ENCODE peak calls at places on chromosomes 13 and 19, in four cellular contexts. W is K562, L is WTC11, F is HepG2. C is an unnamed sample.

GRCh38 chr19:52535831-52536800 is 8.6 kb downstream of the ZNF808 start:
- DNase-seq in W (no peak), L (peak; percentile 97), F (no peak), C (no peak)

GRCh38 chr13:63086286-63086685 is 1670.6 kb upstream of the PCDH20 start:
- DNase-seq in W (no peak), L (no peak), F (no peak), C (no peak)

GRCh38 chr19:37931941-37932655 is 25.1 kb downstream of the SIPA1L3 start:
- DNase-seq in W (no peak), L (peak; percentile 69), F (peak; percentile 84), C (no peak)

GRCh38 chr19:20367811-20368294 is 197.7 kb downstream of the ZNF737 start:
- DNase-seq in W (no peak), L (peak; percentile 52), F (no peak), C (no peak)

GRCh38 chr19:29293292-29293691 is 80.3 kb upstream of the UQCRFS1 start:
- DNase-seq in W (no peak), L (no peak), F (no peak), C (no peak)

GRCh38 chr13:21243045-21243842 is 66.8 kb downstream of the MRPL57 start:
- DNase-seq in W (no peak), L (no peak), F (no peak), C (no peak)

GRCh38 chr13:81184556-81185265 is 843.8 kb upstream of the SPRY2 start:
- DNase-seq in W (no peak), L (no peak), F (no peak), C (no peak)

GRCh38 chr19:43774103-43774939 is 6.5 kb downstream of the KCNN4 start:
- DNase-seq in W (peak; percentile 96), L (peak; percentile 92), F (peak; percentile 63), C (peak; percentile 79)

GRCh38 chr13:29576581-29576980 is 18.9 kb downstream of the SLC7A1 start:
- DNase-seq in W (no peak), L (no peak), F (no peak), C (no peak)

GRCh38 chr13:98584668-98585397 is 7.9 kb upstream of the STK24 start:
- DNase-seq in W (no peak), L (no peak), F (no peak), C (no peak)

GRCh38 chr13:36736119-36736726 is 62.4 kb downstream of the SERTM1 start:
- DNase-seq in W (peak; percentile 41), L (peak; percentile 24), F (peak; percentile 35), C (peak; percentile 48)

GRCh38 chr13:95204231-95204765 is 97.0 kb downstream of the ABCC4 start:
- DNase-seq in W (no peak), L (no peak), F (no peak), C (no peak)

GRCh38 chr13:43363156-43363918 is 340.0 kb downstream of the DNAJC15 start:
- DNase-seq in W (no peak), L (no peak), F (no peak), C (no peak)

GRCh38 chr13:48294670-48295069 is 8.9 kb upstream of the RB1 start:
- DNase-seq in W (no peak), L (no peak), F (peak; percentile 15), C (no peak)

GRCh38 chr19:33132425-33132824 is 511 bp downstream of the WDR88 start:
- DNase-seq in W (no peak), L (peak; percentile 53), F (no peak), C (peak; percentile 32)

GRCh38 chr13:103692442-103692841 is 626.2 kb upstream of the SLC10A2 start:
- DNase-seq in W (no peak), L (no peak), F (no peak), C (no peak)

GRCh38 chr19:17749912-17750317 is 1.4 kb upstream of the FCHO1 start:
- DNase-seq in W (no peak), L (no peak), F (no peak), C (no peak)

GRCh38 chr13:97185751-97186150 is 36.4 kb upstream of the MBNL2 start:
- DNase-seq in W (no peak), L (no peak), F (no peak), C (no peak)

GRCh38 chr19:18780081-18780480 is 11.0 kb downstream of the COMP start:
- DNase-seq in W (no peak), L (no peak), F (no peak), C (no peak)

GRCh38 chr13:101751488-101751887 is 299.0 kb downstream of the ITGBL1 start:
- DNase-seq in W (no peak), L (no peak), F (no peak), C (peak; percentile 3)

GRCh38 chr19:18483119-18483518 is 38.8 kb downstream of the ELL start:
- DNase-seq in W (no peak), L (no peak), F (no peak), C (no peak)

GRCh38 chr13:40755082-40755755 is 15.8 kb downstream of the MRPS31 start:
- DNase-seq in W (no peak), L (no peak), F (no peak), C (no peak)

GRCh38 chr19:4057913-4058695 is 8.6 kb downstream of the ZBTB7A start:
- DNase-seq in W (peak; percentile 82), L (no peak), F (peak; percentile 90), C (no peak)

GRCh38 chr13:59360108-59360507 is 803.6 kb downstream of the DIAPH3 start:
- DNase-seq in W (no peak), L (no peak), F (no peak), C (no peak)

GRCh38 chr13:111977184-111977516 is 89.8 kb upstream of the SOX1 start:
- DNase-seq in W (no peak), L (no peak), F (no peak), C (no peak)

GRCh38 chr19:42596391-42597071 is 1.8 kb upstream of the CEACAM8 start:
- DNase-seq in W (peak; percentile 74), L (peak; percentile 68), F (no peak), C (peak; percentile 65)

GRCh38 chr13:93881418-93881817 is 598.1 kb downstream of the DCT start:
- DNase-seq in W (no peak), L (no peak), F (no peak), C (no peak)

DNA sequence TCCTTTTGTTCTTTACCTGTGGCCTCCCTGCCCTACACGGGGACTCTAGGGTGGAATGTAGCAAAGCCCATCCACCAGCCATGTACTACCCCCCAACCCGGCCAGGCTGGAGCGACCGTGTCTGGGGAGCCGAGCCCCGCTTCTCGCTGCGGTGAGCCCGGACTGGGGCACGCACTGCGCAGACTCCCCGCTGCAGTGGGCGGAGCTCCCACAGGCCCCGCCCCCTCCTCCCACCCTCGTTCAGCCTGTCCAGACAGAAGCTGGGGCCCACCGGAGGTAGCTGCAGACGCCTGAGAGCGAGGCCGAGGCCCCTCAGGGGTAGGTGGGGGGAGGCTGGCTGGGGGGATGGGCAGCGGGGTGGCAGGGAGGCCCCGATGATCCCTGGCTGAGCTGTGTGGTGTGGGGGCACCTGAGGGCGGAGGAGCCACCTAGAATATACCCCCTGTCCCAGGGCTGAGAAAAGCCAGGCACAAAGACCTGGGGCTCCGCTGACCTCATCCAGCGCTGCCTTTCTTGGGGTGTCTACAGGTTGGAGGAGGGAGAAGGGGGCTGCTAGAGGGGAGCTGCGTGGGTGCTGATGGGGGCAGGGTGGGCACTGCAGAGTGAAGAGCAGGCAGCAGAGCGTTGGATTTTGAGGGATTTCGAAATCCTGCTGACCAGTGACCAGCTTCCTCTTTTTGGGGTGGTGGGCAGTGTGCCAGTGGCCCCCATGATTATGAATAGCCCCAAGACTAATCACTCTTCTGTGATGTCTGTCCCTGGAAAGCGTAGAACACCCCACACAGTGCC is 17.3 kb downstream of the PLD3 start:
- DNase-seq in W (peak; percentile 98), L (peak; percentile 89), F (no peak), C (peak; percentile 79)
- TF ChIP-seq SP1 in W (no peak), L (peak; percentile 80), F (no peak), C (no peak)

DNA sequence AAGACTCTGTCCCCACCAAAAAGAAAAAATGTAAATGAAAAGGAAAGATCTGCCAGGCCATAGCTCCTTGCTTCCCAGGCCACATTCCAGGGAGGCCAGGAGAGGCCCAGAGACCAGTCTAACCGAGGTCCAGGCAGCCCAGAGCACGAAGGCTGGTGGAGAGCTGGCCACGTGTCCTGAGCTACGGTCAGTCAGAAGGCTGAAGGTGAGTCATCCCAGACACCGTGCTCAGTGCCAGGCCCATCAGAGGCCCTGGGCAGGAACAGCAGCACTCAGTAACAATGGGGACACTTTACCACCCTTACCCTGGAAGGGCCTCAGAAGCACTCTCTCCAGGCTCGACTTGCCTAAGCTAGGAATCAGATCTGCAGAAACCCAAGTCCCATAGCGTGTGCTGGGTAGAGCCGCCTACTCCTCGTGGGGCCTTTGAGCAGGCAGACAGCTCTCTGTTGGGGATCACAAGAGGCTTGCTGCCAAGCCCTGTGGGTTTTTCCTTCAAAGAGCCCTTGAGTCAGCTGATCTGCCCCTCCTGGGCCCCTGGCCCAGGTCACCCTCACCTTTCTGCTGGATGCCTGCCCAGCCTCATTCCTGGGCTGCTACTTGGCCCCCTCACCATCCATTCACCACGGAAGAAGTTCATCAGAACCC is 11.6 kb upstream of the DNMT1 start:
- DNase-seq in W (no peak), L (no peak), F (peak; percentile 45), C (no peak)
- TF ChIP-seq ELF4 in W (no peak), L (no peak), F (no peak), C (no peak)

DNA sequence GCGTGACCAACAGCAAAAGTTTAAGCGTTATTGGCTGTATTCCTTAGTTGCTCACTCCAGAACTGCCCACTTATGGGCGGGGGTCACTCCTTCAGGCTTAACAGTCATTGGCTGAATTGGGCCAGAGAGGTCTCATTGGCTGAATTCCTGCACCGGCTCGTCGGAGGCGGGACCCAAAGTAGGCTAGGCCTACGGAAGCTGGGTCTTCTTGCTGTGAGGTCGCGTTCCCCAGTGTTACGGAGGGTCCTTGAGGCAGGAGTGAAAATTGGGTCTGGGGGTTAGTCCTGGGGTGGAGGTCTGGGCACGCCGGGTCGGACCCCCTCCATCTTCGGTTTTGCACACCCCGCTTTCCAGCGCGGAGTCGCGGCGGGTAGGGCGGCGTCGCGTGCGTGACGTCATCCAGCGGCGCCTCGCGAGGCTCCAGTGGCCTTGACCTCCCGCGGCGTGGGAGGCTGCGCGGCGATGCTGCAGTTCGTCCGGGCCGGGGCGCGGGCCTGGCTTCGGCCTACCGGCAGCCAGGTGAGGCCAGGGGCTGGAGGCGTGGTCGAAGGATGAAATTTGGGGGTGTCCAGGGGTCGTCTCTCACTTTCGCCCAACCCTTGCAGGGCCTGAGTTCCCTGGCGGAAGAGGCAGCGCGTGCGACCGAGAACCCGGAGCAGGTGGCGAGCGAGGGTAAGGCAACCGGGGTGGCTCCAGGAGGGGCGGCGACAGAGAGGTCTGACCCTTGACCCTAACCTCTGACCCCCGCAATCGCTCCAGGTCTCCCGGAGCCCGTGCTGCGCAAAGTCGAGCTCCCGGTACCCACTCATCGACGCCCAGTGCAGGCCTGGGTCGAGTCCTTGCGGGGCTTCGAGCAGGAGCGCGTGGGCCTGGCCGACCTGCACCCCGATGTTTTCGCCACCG is at the start of gene MRPL4:
- DNase-seq in W (peak; percentile 96), L (peak; percentile 96), F (peak; percentile 99), C (peak; percentile 95)
- TF ChIP-seq SP1 in W (peak; percentile 97), L (peak; percentile 94), F (no peak), C (no peak)

GRCh38 chr19:807627-808175 is 10.4 kb downstream of the PTBP1 start:
- DNase-seq in W (peak; percentile 20), L (no peak), F (no peak), C (no peak)

GRCh38 chr19:810077-810855 is 11.5 kb downstream of the PLPPR3 start:
- DNase-seq in W (peak; percentile 44), L (no peak), F (no peak), C (no peak)

GRCh38 chr19:806815-807421 is 9.7 kb downstream of the PTBP1 start:
- DNase-seq in W (peak; percentile 24), L (no peak), F (no peak), C (no peak)

GRCh38 chr19:805600-806550 is 8.6 kb downstream of the PTBP1 start:
- DNase-seq in W (peak; percentile 42), L (no peak), F (no peak), C (no peak)

GRCh38 chr19:808176-808741 is 11.0 kb downstream of the PTBP1 start:
- DNase-seq in W (peak; percentile 42), L (no peak), F (no peak), C (no peak)
- TF ChIP-seq ELF4 in W (no peak), L (no peak), F (no peak), C (no peak)

GRCh38 chr19:2051771-2052704 is 994 bp upstream of the MKNK2 start:
- DNase-seq in W (no peak), L (no peak), F (no peak), C (no peak)
- TF ChIP-seq SP1 in W (no peak), L (no peak), F (no peak), C (no peak)